ENCODE peak calls at places on chromosome 4, in four cellular contexts. One of them, this sample, is unnamed.

GRCh38 chr4:99079625-99080295 is 8.8 kb downstream of the ADH5 start:
- DNase-seq in HepG2: no peak
- DNase-seq in K562: no peak
- DNase-seq in GM12878: no peak
- DNase-seq in this sample: no peak

GRCh38 chr4:24419147-24420034 is 165.0 kb downstream of the DHX15 start:
- DNase-seq in HepG2: peak
- DNase-seq in K562: peak
- DNase-seq in GM12878: peak
- DNase-seq in this sample: peak

GRCh38 chr4:10082459-10083272 is 33.9 kb downstream of the WDR1 start:
- DNase-seq in HepG2: no peak
- DNase-seq in K562: no peak
- DNase-seq in GM12878: no peak
- DNase-seq in this sample: no peak

GRCh38 chr4:20883231-20883630 is 183.0 kb downstream of the PACRGL start:
- DNase-seq in HepG2: no peak
- DNase-seq in K562: no peak
- DNase-seq in GM12878: no peak
- DNase-seq in this sample: no peak

GRCh38 chr4:41268721-41269517 is 12.2 kb downstream of the UCHL1 start:
- DNase-seq in HepG2: no peak
- DNase-seq in K562: no peak
- DNase-seq in GM12878: no peak
- DNase-seq in this sample: no peak

GRCh38 chr4:10690185-10690907 is 5.8 kb upstream of the CLNK start:
- DNase-seq in HepG2: no peak
- DNase-seq in K562: no peak
- DNase-seq in GM12878: no peak
- DNase-seq in this sample: no peak

GRCh38 chr4:189237340-189237739 is 703.3 kb upstream of the FRG1 start:
- DNase-seq in HepG2: no peak
- DNase-seq in K562: no peak
- DNase-seq in GM12878: no peak
- DNase-seq in this sample: no peak

GRCh38 chr4:69092190-69092589 is 4.1 kb upstream of the UGT2B7 start:
- DNase-seq in HepG2: no peak
- DNase-seq in K562: no peak
- DNase-seq in GM12878: no peak
- DNase-seq in this sample: no peak

GRCh38 chr4:48778431-48779094 is 1.5 kb downstream of the FRYL start:
- DNase-seq in HepG2: peak
- DNase-seq in K562: peak
- DNase-seq in GM12878: no peak
- DNase-seq in this sample: no peak

GRCh38 chr4:154124539-154125255 is 335.8 kb upstream of the SFRP2 start:
- DNase-seq in HepG2: no peak
- DNase-seq in K562: no peak
- DNase-seq in GM12878: no peak
- DNase-seq in this sample: no peak

GRCh38 chr4:83767017-83767541 is 231.2 kb downstream of the GPAT3 start:
- DNase-seq in HepG2: no peak
- DNase-seq in K562: no peak
- DNase-seq in GM12878: no peak
- DNase-seq in this sample: no peak

DNA sequence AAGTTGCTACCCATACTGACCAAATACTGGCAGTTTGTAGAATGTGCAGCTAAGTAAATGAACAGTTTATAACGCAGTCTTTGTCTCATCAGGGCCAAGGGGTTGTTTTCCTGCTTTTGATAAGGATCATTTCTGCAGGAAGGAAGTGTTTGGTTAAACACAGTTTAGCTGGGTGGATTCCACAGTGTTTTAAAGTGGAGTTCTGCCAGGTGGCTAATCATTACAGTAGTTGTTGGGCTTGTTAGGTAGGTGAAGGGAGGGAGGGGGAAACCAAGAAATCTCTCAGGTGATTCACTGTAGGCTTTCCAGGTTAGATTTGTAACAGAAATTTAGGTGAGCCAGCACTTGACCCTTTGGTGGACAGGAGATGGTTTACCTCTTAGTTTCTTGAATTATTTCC is 58.1 kb downstream of the FNIP2 start:
- DNase-seq in HepG2: peak
- DNase-seq in K562: no peak
- DNase-seq in GM12878: no peak
- DNase-seq in this sample: no peak
- TF ChIP-seq JUNB in HepG2: no peak
- TF ChIP-seq JUNB in K562: no peak
- TF ChIP-seq JUNB in GM12878: no peak
- TF ChIP-seq JUNB in this sample: no peak

GRCh38 chr4:87938746-87939145 is 36.8 kb upstream of the SPP1 start:
- DNase-seq in HepG2: no peak
- DNase-seq in K562: no peak
- DNase-seq in GM12878: no peak
- DNase-seq in this sample: no peak
- TF ChIP-seq POLR2AphosphoS5 in HepG2: no peak
- TF ChIP-seq POLR2AphosphoS5 in K562: no peak
- TF ChIP-seq POLR2AphosphoS5 in GM12878: no peak
- TF ChIP-seq POLR2AphosphoS5 in this sample: no peak

GRCh38 chr4:132669786-132670185 is 479.3 kb upstream of the PCDH10 start:
- DNase-seq in HepG2: no peak
- DNase-seq in K562: no peak
- DNase-seq in GM12878: no peak
- DNase-seq in this sample: no peak
- TF ChIP-seq JUNB in HepG2: no peak
- TF ChIP-seq JUNB in K562: no peak
- TF ChIP-seq JUNB in GM12878: no peak
- TF ChIP-seq JUNB in this sample: no peak

GRCh38 chr4:156298230-156298629 is 344.6 kb upstream of the CTSO start:
- DNase-seq in HepG2: no peak
- DNase-seq in K562: no peak
- DNase-seq in GM12878: no peak
- DNase-seq in this sample: peak
- TF ChIP-seq POLR2AphosphoS5 in HepG2: no peak
- TF ChIP-seq POLR2AphosphoS5 in K562: no peak
- TF ChIP-seq POLR2AphosphoS5 in GM12878: no peak
- TF ChIP-seq POLR2AphosphoS5 in this sample: no peak

GRCh38 chr4:77010841-77011354 is 61.3 kb downstream of the SEPTIN11 start:
- DNase-seq in HepG2: no peak
- DNase-seq in K562: no peak
- DNase-seq in GM12878: no peak
- DNase-seq in this sample: no peak
- TF ChIP-seq JUNB in HepG2: no peak
- TF ChIP-seq JUNB in K562: no peak
- TF ChIP-seq JUNB in GM12878: no peak
- TF ChIP-seq JUNB in this sample: no peak

GRCh38 chr4:109729563-109730293 is at the start of gene PLA2G12A:
- DNase-seq in HepG2: peak
- DNase-seq in K562: peak
- DNase-seq in GM12878: peak
- DNase-seq in this sample: peak
- TF ChIP-seq POLR2AphosphoS5 in HepG2: peak
- TF ChIP-seq POLR2AphosphoS5 in K562: peak
- TF ChIP-seq POLR2AphosphoS5 in GM12878: no peak
- TF ChIP-seq POLR2AphosphoS5 in this sample: peak

DNA sequence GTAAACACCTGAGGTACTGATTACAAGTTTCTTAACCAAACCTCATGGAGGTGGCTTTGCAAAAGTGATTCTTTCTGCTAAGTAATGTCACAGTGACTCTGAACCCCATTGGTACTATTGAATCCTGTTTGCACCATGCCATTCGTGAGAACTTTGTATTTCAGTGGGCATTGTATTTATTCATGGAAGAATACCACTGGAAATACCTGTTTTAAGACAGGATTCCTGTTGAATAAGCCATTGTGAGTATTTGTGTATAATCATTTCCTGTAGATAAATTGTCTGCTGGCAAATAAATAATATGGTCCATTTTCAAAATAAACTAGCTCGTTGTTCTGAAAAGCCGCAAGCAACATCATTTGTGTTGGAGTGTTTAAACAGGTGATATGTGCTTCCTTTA is 136.4 kb upstream of the GUCY1A1 start:
- DNase-seq in HepG2: no peak
- DNase-seq in K562: no peak
- DNase-seq in GM12878: no peak
- DNase-seq in this sample: no peak
- TF ChIP-seq JUNB in HepG2: no peak
- TF ChIP-seq JUNB in K562: no peak
- TF ChIP-seq JUNB in GM12878: no peak
- TF ChIP-seq JUNB in this sample: no peak

GRCh38 chr4:74038161-74039064 is at the start of gene CXCL3:
- DNase-seq in HepG2: no peak
- DNase-seq in K562: peak
- DNase-seq in GM12878: no peak
- DNase-seq in this sample: peak
- TF ChIP-seq POLR2AphosphoS5 in HepG2: no peak
- TF ChIP-seq POLR2AphosphoS5 in K562: peak
- TF ChIP-seq POLR2AphosphoS5 in GM12878: no peak
- TF ChIP-seq POLR2AphosphoS5 in this sample: peak

DNA sequence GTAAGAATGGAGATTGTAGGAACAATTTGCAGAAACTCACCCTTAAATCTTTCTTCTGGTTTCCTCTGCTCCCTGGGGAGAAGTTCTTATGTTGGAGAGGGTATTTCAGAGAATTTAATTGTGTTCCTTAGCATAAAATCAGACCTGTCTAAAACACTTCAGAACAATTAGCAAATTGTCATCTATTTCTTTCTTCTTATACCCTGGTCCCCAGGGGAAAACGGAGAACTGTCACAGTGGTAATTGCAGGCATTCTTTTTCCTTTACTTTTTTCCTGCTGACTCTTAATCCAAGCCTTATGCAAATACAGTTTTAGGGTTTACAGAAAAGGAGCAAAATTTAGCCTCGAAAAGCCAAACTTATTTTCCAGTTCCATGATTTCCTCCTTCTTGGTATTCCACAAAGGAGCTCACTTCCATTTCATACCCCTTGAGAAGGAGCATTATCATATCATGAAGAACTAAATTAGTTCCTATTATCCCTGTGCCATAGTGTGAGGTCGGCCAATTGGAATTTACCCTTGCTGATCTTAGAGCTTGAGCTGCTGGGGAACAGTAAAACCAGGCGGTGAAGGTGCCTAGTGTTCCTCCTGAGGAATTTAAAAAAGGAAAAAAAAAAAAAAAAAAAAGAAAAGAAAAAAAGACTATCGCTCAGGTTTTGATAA is 173.8 kb downstream of the IL15 start:
- DNase-seq in HepG2: no peak
- DNase-seq in K562: no peak
- DNase-seq in GM12878: no peak
- DNase-seq in this sample: peak
- TF ChIP-seq JUNB in HepG2: no peak
- TF ChIP-seq JUNB in K562: no peak
- TF ChIP-seq JUNB in GM12878: no peak
- TF ChIP-seq JUNB in this sample: no peak

GRCh38 chr4:3437582-3437936 is 4.2 kb upstream of the HGFAC start:
- DNase-seq in HepG2: no peak
- DNase-seq in K562: no peak
- DNase-seq in GM12878: no peak
- DNase-seq in this sample: no peak

GRCh38 chr4:3435684-3435956 is 6.1 kb upstream of the HGFAC start:
- DNase-seq in HepG2: no peak
- DNase-seq in K562: no peak
- DNase-seq in GM12878: no peak
- DNase-seq in this sample: no peak

GRCh38 chr4:3436048-3436797 is 5.5 kb upstream of the HGFAC start:
- DNase-seq in HepG2: no peak
- DNase-seq in K562: no peak
- DNase-seq in GM12878: no peak
- DNase-seq in this sample: no peak

GRCh38 chr4:3437998-3438846 is 3.5 kb upstream of the HGFAC start:
- DNase-seq in HepG2: no peak
- DNase-seq in K562: no peak
- DNase-seq in GM12878: no peak
- DNase-seq in this sample: no peak

GRCh38 chr4:3436798-3437581 is 4.8 kb upstream of the HGFAC start:
- DNase-seq in HepG2: no peak
- DNase-seq in K562: no peak
- DNase-seq in GM12878: peak
- DNase-seq in this sample: no peak
- TF ChIP-seq POLR2AphosphoS5 in HepG2: no peak
- TF ChIP-seq POLR2AphosphoS5 in K562: no peak
- TF ChIP-seq POLR2AphosphoS5 in GM12878: no peak
- TF ChIP-seq POLR2AphosphoS5 in this sample: no peak